ENCODE peak calls at places on chromosomes 12 and 14, in five cellular contexts. U is ovary, N is fibroblast of lung, S is left ventricle myocardium inferior, H is mucosa of descending colon. Y is an unnamed sample. For H3K36me3, the result is how much of the 10 kb centered on the place peaks cover.

GRCh38 chr12:95114766-95115450 is 41.5 kb upstream of the NR2C1 start:
- DNase-seq in U (no peak), N (peak), S (no peak), H (no peak), Y (peak)

GRCh38 chr12:105936496-105936895 is 202.3 kb downstream of the NUAK1 start:
- DNase-seq in U (no peak), N (no peak), S (no peak), H (no peak), Y (no peak)

GRCh38 chr14:65084554-65085190 is 17.6 kb downstream of the MAX start:
- DNase-seq in U (no peak), N (no peak), S (no peak), H (no peak), Y (no peak)

GRCh38 chr14:100474176-100474575 is 113.0 kb downstream of the BEGAIN start:
- DNase-seq in U (no peak), N (no peak), S (no peak), H (no peak), Y (no peak)

GRCh38 chr14:64755661-64756265 is 51.5 kb downstream of the PLEKHG3 start:
- DNase-seq in U (no peak), N (peak), S (no peak), H (peak), Y (peak)

GRCh38 chr12:6215932-6216494 is 15.8 kb downstream of the CD9 start:
- DNase-seq in U (no peak), N (peak), S (no peak), H (peak), Y (peak)

GRCh38 chr14:102362084-102362483 is 606 bp downstream of the CINP start:
- DNase-seq in U (no peak), N (peak), S (no peak), H (no peak), Y (peak)

GRCh38 chr12:111819191-111820158 is 22.6 kb upstream of the MAPKAPK5 start:
- DNase-seq in U (no peak), N (peak), S (no peak), H (no peak), Y (peak)

GRCh38 chr14:85233756-85234545 is 296.0 kb upstream of the FLRT2 start:
- DNase-seq in U (no peak), N (peak), S (no peak), H (no peak), Y (peak)

GRCh38 chr12:64457036-64457435 is 5.1 kb downstream of the TBK1 start:
- DNase-seq in U (no peak), N (no peak), S (no peak), H (no peak), Y (no peak)
- H3K4me3 ChIP-seq in U (no peak), N (no peak), S (no peak), H (no peak), Y (no peak)

DNA sequence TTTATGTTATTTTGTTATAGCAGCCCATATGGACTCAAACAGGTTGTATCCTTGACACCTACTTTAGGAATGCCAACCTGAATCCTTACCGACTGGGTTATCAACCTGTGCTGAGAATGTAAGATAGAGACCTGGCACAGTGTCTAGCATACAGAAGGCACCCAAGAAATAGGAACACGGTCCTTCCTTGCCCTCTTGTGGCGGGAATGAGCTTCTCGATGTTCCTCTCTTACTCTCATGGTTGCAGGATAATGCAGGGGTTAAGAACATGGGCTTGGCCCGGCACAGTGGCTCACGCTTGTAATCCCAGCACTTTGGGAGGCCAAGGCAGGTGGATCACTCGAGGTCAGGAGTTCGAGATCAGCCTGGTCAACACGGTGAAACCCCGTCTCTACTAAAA is 6.5 kb downstream of the C12orf43 start:
- DNase-seq in U (no peak), N (peak), S (no peak), H (peak), Y (peak)
- H3K36me3 ChIP-seq in U (under half), N (under half), S (half or more), H (under half), Y (under half)

DNA sequence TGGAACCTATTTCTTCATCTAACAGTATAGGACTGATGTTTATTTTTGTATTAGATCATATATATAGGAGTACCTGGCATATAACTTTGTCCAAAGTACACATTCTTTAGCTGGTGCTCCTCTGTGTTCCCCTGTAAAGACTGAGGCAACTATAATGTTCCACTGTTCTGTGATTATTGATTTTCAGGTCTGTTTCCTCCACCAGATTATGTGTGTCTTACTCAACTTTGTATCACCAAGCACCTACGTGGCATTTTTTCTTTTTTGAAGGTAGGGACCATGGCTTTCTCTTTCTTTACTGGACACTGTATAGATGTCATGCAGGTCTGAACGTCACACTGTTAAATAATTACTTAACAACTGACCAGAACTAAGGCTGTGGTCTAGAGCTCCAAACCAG is 29.3 kb downstream of the BICD1 start:
- DNase-seq in U (no peak), N (no peak), S (no peak), H (no peak), Y (no peak)
- H3K4me3 ChIP-seq in U (no peak), N (no peak), S (no peak), H (no peak), Y (no peak)

DNA sequence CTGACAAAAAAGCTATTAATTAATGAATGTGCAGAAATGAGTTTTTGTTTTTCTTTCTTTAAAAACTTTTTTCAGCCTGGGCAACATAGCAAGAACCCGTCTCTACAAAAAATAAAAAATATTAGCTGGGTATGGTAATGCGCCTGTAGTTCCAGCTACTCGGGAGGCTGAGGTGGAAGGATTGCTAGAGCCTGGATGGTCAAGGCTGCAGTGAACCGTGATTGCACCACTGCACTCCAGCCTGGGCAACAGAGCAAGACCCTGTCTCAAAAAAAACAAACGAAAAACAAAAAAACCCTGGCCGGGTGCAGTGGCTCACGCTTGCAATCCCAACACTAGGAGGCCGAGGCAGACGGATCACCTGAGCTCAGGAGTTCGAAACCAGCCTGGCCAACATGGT is 7.9 kb downstream of the GIT2 start:
- DNase-seq in U (no peak), N (no peak), S (no peak), H (no peak), Y (no peak)
- H3K36me3 ChIP-seq in U (under half), N (under half), S (half or more), H (under half), Y (under half)

GRCh38 chr14:26424537-26424936 is 173.3 kb downstream of the NOVA1 start:
- DNase-seq in U (no peak), N (no peak), S (no peak), H (no peak), Y (no peak)

DNA sequence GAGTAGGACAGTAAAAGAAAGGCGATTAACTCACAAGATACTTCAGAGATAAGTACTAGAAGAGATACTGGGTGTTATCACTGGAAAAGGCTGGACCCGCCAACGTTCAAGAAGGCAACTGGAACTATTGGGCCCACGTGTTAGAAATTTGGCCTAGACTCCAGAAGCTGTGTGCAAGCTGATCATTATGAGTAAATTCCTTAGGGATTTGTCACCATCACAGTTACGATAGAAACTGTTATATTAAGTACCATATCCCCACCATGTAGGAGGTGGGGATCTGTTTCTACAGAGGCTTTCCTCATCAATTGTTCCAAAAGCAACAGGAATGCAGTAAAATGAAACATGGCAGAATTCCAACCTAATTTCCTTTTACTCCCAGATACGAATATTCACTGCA is 170.8 kb downstream of the NOVA1 start:
- DNase-seq in U (no peak), N (peak), S (no peak), H (no peak), Y (no peak)
- H3K4me3 ChIP-seq in U (no peak), N (no peak), S (no peak), H (no peak), Y (no peak)

GRCh38 chr12:49647827-49648721 is 24.7 kb downstream of the PRPF40B start:
- DNase-seq in U (no peak), N (no peak), S (no peak), H (no peak), Y (no peak)

GRCh38 chr12:49646331-49646830 is 23.0 kb downstream of the PRPF40B start:
- DNase-seq in U (no peak), N (no peak), S (no peak), H (no peak), Y (no peak)

GRCh38 chr12:49646871-49647270 is 23.5 kb downstream of the PRPF40B start:
- DNase-seq in U (no peak), N (no peak), S (no peak), H (no peak), Y (no peak)

GRCh38 chr12:49648722-49649032 is 25.3 kb downstream of the PRPF40B start:
- DNase-seq in U (no peak), N (no peak), S (no peak), H (no peak), Y (no peak)

GRCh38 chr12:49647280-49647679 is 23.9 kb downstream of the PRPF40B start:
- DNase-seq in U (no peak), N (no peak), S (no peak), H (no peak), Y (no peak)
- H3K36me3 ChIP-seq in U (under half), N (under half), S (half or more), H (under half), Y (under half)

GRCh38 chr14:23514009-23514962 is 37.3 kb downstream of the ZFHX2 start:
- DNase-seq in U (no peak), N (no peak), S (no peak), H (no peak), Y (no peak)

GRCh38 chr14:23513005-23513412 is 38.6 kb downstream of the ZFHX2 start:
- DNase-seq in U (no peak), N (no peak), S (no peak), H (no peak), Y (no peak)

GRCh38 chr14:23517650-23518329 is 33.8 kb downstream of the ZFHX2 start:
- DNase-seq in U (no peak), N (no peak), S (no peak), H (no peak), Y (no peak)

GRCh38 chr14:23513466-23514008 is 38.0 kb downstream of the ZFHX2 start:
- DNase-seq in U (no peak), N (no peak), S (no peak), H (no peak), Y (no peak)

DNA sequence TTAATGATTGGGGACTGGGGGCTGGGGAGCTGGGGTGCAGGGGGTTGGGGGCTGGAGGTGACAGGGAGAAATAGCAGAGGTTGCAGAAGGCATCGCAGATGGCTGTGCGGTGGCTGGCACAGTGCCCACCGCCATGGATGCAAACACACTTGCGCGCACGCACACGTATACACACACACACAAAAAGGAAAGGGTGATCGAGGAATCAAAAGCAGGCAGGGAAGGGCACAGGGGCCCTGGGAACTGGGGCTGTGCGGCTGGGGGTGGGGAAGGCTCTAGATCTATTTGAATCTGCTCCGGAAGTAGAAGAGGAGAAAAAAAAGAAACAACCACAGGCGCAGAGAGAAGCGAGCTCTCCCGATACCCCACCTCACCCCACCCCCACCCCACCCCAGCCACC is 39.4 kb downstream of the ZFHX2 start:
- DNase-seq in U (no peak), N (peak), S (no peak), H (no peak), Y (no peak)
- H3K4me3 ChIP-seq in U (no peak), N (no peak), S (no peak), H (no peak), Y (no peak)

GRCh38 chr12:74719447-74719846 is 181.8 kb downstream of the ATXN7L3B start:
- DNase-seq in U (no peak), N (no peak), S (no peak), H (no peak), Y (no peak)

GRCh38 chr12:74728006-74728405 is 190.4 kb downstream of the ATXN7L3B start:
- DNase-seq in U (no peak), N (no peak), S (no peak), H (no peak), Y (no peak)

GRCh38 chr12:74725154-74725553 is 187.5 kb downstream of the ATXN7L3B start:
- DNase-seq in U (no peak), N (peak), S (no peak), H (no peak), Y (peak)

DNA sequence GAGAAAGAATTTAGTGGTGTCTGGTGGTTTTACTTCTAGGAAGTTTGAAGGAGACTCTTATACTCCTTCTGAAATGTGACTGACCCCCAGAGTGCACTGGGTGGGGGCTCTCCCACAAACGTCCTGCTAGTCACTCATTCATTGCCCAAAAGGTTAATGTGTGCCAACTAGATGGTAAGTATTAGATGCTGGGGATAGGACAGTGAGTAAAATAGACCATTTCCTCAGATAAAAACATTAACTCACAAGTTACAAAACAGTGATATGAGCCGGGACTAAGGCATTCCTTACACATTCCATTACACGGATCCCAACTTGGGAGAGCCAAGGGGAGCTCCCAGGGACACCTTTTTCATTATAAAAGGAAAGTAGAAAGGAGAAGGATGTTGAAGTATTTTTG is 185.1 kb downstream of the ATXN7L3B start:
- DNase-seq in U (no peak), N (peak), S (no peak), H (no peak), Y (no peak)
- H3K36me3 ChIP-seq in U (under half), N (under half), S (under half), H (under half), Y (under half)

DNA sequence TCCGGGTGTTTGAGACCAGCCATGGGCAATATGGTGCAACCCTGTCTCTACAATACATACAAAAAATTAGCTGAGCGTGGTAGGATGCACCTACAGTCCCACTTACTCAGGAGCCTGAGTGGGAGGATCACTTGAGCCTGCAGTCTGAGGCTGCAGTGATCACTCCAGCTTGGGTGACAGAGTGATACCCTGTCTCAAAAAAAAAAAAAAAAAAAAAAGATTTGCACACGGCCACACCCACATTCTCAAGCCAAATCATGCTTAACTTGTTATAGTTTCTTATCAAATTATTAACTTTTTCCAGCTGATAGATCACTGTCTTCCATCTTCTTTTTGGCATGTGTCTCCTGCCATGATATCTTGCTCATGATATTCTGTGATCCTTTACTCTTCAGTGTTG is 6.8 kb downstream of the DRAM1 start:
- DNase-seq in U (no peak), N (no peak), S (no peak), H (no peak), Y (no peak)
- H3K4me3 ChIP-seq in U (no peak), N (no peak), S (no peak), H (no peak), Y (no peak)

DNA sequence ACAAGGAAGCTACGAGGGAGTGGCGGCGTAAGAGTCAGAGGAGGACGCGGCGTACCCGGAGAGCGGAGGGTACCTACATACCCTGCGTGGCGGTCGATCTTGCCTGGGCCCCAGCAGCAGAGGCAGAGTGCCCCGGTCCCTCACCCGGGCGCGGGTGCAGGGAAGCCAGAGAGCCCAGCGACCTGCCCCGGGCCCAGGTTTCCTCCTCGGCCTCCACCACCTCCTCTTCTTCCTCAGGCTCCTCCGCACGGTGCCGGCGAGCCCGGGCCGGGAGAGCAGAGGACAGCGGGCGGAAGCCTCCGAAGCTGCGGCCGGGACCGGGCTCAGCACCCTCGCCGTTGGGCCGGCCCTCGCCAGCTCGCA is 6.7 kb downstream of the ZNF219 start:
- DNase-seq in U (no peak), N (no peak), S (no peak), H (no peak), Y (no peak)
- H3K36me3 ChIP-seq in U (under half), N (under half), S (half or more), H (under half), Y (under half)

Y was measured in bronchial epithelial cell.